ENCODE peak calls at places on chromosomes 3 and 15, in eight cellular contexts. M, E, P, G, Y, Q, C and K are unnamed samples.

GRCh38 chr15:93451265-93451664 is 362.3 kb upstream of the RGMA start:
- DNase-seq in M (no peak), E (no peak), P (no peak), G (no peak), Y (no peak), Q (peak; percentile 66), C (no peak), K (peak; percentile 49)

GRCh38 chr3:129441782-129442181 is 1.8 kb downstream of the IFT122 start:
- DNase-seq in M (no peak), E (peak; percentile 56), P (no peak), G (peak; percentile 47), Y (no peak), Q (no peak), C (no peak), K (peak; percentile 22)

GRCh38 chr3:17195856-17196604 is 311.3 kb downstream of the PLCL2 start:
- DNase-seq in M (no peak), E (no peak), P (no peak), G (no peak), Y (no peak), Q (no peak), C (no peak), K (peak; percentile 23)

GRCh38 chr3:157436583-157437300 is at the start of gene PTX3:
- DNase-seq in M (no peak), E (peak; percentile 93), P (no peak), G (peak; percentile 78), Y (no peak), Q (peak; percentile 69), C (no peak), K (peak; percentile 83)

GRCh38 chr15:63048115-63048985 is 5.8 kb downstream of the TPM1 start:
- DNase-seq in M (peak; percentile 78), E (peak; percentile 96), P (peak; percentile 90), G (peak; percentile 91), Y (peak; percentile 77), Q (peak; percentile 94), C (peak; percentile 93), K (peak; percentile 83)

GRCh38 chr3:73839032-73839431 is 214.3 kb upstream of the PDZRN3 start:
- DNase-seq in M (no peak), E (no peak), P (no peak), G (no peak), Y (no peak), Q (no peak), C (no peak), K (no peak)

GRCh38 chr15:42385206-42385979 is 26.1 kb downstream of the CAPN3 start:
- DNase-seq in M (no peak), E (peak; percentile 48), P (peak; percentile 6), G (peak; percentile 52), Y (no peak), Q (no peak), C (peak; percentile 35), K (peak; percentile 60)

GRCh38 chr3:3783155-3783554 is 16.1 kb upstream of the LRRN1 start:
- DNase-seq in M (no peak), E (no peak), P (no peak), G (no peak), Y (no peak), Q (no peak), C (no peak), K (no peak)

GRCh38 chr3:49602877-49603411 is 48.7 kb downstream of the BSN start:
- DNase-seq in M (no peak), E (no peak), P (no peak), G (no peak), Y (peak; percentile 35), Q (no peak), C (no peak), K (peak; percentile 73)

GRCh38 chr15:63389902-63390301 is 8.3 kb upstream of the CA12 start:
- DNase-seq in M (peak; percentile 89), E (no peak), P (peak; percentile 93), G (no peak), Y (no peak), Q (no peak), C (peak; percentile 96), K (peak; percentile 67)

GRCh38 chr3:131239250-131239649 is 142.3 kb upstream of the NUDT16 start:
- DNase-seq in M (no peak), E (no peak), P (no peak), G (no peak), Y (no peak), Q (no peak), C (no peak), K (no peak)

GRCh38 chr15:88120021-88120420 is 136.5 kb downstream of the NTRK3 start:
- DNase-seq in M (no peak), E (no peak), P (no peak), G (no peak), Y (no peak), Q (no peak), C (no peak), K (no peak)

GRCh38 chr3:177448987-177449975 is 252.0 kb upstream of the TBL1XR1 start:
- DNase-seq in M (no peak), E (peak; percentile 36), P (no peak), G (peak; percentile 23), Y (no peak), Q (no peak), C (no peak), K (peak; percentile 95)

GRCh38 chr15:68271854-68272471 is 5.6 kb upstream of the FEM1B start:
- DNase-seq in M (no peak), E (peak; percentile 94), P (peak; percentile 6), G (peak; percentile 62), Y (no peak), Q (no peak), C (no peak), K (peak; percentile 99)

GRCh38 chr15:71434774-71435173 is 319.5 kb downstream of the THSD4 start:
- DNase-seq in M (no peak), E (peak; percentile 27), P (no peak), G (no peak), Y (no peak), Q (no peak), C (no peak), K (no peak)

GRCh38 chr3:50341537-50341936 is 901 bp upstream of the RASSF1 start:
- DNase-seq in M (no peak), E (no peak), P (no peak), G (no peak), Y (no peak), Q (no peak), C (no peak), K (no peak)

GRCh38 chr15:48965972-48966371 is 2.3 kb upstream of the SHC4 start:
- DNase-seq in M (no peak), E (peak; percentile 71), P (no peak), G (peak; percentile 65), Y (no peak), Q (no peak), C (no peak), K (peak; percentile 85)